ENCODE peak calls at places on chromosome 22, in ten cellular contexts. J, H, A, D, Y, F, T, B, I and K are unnamed samples.

GRCh38 chr22:40636380-40637180 is at the start of gene MRTFA:
- DNase-seq in J (peak), H (peak), A (peak), D (peak), Y (peak), F (peak), T (peak), B (peak), I (peak), K (peak)

GRCh38 chr22:29311468-29312217 is 3.9 kb downstream of the RASL10A start:
- DNase-seq in J (no peak), H (no peak), A (peak), D (no peak), Y (no peak), F (no peak), T (no peak), B (no peak), I (peak), K (no peak)

GRCh38 chr22:17369553-17370035 is 334 bp downstream of the CECR2 start:
- DNase-seq in J (no peak), H (peak), A (peak), D (peak), Y (no peak), F (peak), T (no peak), B (no peak), I (peak), K (peak)

GRCh38 chr22:29306175-29306829 is at the start of gene GAS2L1:
- DNase-seq in J (no peak), H (peak), A (peak), D (no peak), Y (no peak), F (peak), T (no peak), B (peak), I (peak), K (peak)

GRCh38 chr22:30902496-30903357 is 65.8 kb downstream of the MORC2 start:
- DNase-seq in J (no peak), H (no peak), A (no peak), D (no peak), Y (no peak), F (no peak), T (no peak), B (no peak), I (no peak), K (no peak)

GRCh38 chr22:22245256-22245909 is 797 bp downstream of the VPREB1 start:
- DNase-seq in J (no peak), H (no peak), A (no peak), D (no peak), Y (no peak), F (no peak), T (no peak), B (no peak), I (no peak), K (no peak)

GRCh38 chr22:17436981-17437410 is 67.7 kb downstream of the CECR2 start:
- DNase-seq in J (no peak), H (peak), A (no peak), D (no peak), Y (no peak), F (no peak), T (no peak), B (no peak), I (no peak), K (no peak)

GRCh38 chr22:50017701-50018224 is 5.2 kb upstream of the IL17REL start:
- DNase-seq in J (no peak), H (no peak), A (no peak), D (no peak), Y (no peak), F (no peak), T (no peak), B (no peak), I (no peak), K (no peak)

GRCh38 chr22:23181763-23182288 is 1.5 kb downstream of the BCR start:
- DNase-seq in J (no peak), H (no peak), A (no peak), D (no peak), Y (no peak), F (peak), T (no peak), B (no peak), I (peak), K (no peak)